ENCODE peak calls at places on chromosomes 4 and X, in nine cellular contexts. C is osteocyte, Y is coronary artery, K is GM23338, S is WTC11, D is H9, R is OCI-LY7, O is GM10248, U is neural crest cell. H is an unnamed sample.
A peak's percentile ranks its signal among the peaks of the same experiment; 100 is the strongest.

GRCh38 chr4:16843831-16844508 is 54.5 kb downstream of the LDB2 start:
- DNase-seq in S (no peak), D (no peak), O (no peak), R (no peak), C (no peak), U (no peak), Y (no peak), K (no peak), H (peak; percentile 82)

GRCh38 chr4:38677466-38677865 is 13.5 kb downstream of the KLF3 start:
- DNase-seq in U (no peak), Y (no peak), S (no peak), D (no peak), R (no peak), O (no peak), K (no peak), C (no peak), H (no peak)

GRCh38 chr4:102606846-102607440 is 105.8 kb downstream of the NFKB1 start:
- DNase-seq in C (no peak), R (no peak), S (no peak), U (no peak), O (no peak), D (no peak), Y (no peak), K (no peak), H (no peak)

GRCh38 chr4:17092990-17093880 is 194.8 kb upstream of the LDB2 start:
- DNase-seq in O (peak; percentile 15), R (no peak), Y (no peak), K (no peak), U (no peak), C (no peak), D (no peak), S (no peak), H (no peak)

GRCh38 chrX:14497184-14497666 is 32.1 kb upstream of the GLRA2 start:
- DNase-seq in O (peak; percentile 4), D (no peak), C (no peak), K (no peak), U (no peak), S (no peak), R (no peak), Y (no peak), H (no peak)

GRCh38 chrX:68999931-69000330 is 165.3 kb downstream of the PJA1 start:
- DNase-seq in C (no peak), U (no peak), S (no peak), D (no peak), K (no peak), O (no peak), R (no peak), Y (no peak), H (no peak)

GRCh38 chr4:175509320-175509719 is 302.7 kb downstream of the GPM6A start:
- DNase-seq in O (no peak), S (peak; percentile 38), C (no peak), U (no peak), Y (no peak), D (peak; percentile 55), K (peak; percentile 83), R (peak; percentile 39), H (no peak)

GRCh38 chr4:158051401-158052235 is 121.2 kb downstream of the GASK1B start:
- DNase-seq in D (no peak), U (no peak), R (no peak), Y (no peak), K (no peak), O (no peak), S (no peak), C (no peak), H (peak; percentile 93)

GRCh38 chr4:118280501-118281218 is 72.1 kb downstream of the PRSS12 start:
- DNase-seq in S (peak; percentile 47), R (peak; percentile 65), Y (no peak), K (peak; percentile 80), O (peak; percentile 16), U (peak; percentile 28), D (peak; percentile 54), C (no peak), H (peak; percentile 71)

GRCh38 chr4:24794916-24795665 is at the start of gene SOD3:
- DNase-seq in O (no peak), C (peak; percentile 81), S (peak; percentile 72), R (no peak), D (peak; percentile 93), K (peak; percentile 91), Y (peak; percentile 97), U (peak; percentile 39), H (peak; percentile 84)

GRCh38 chr4:39706334-39706733 is 8.4 kb downstream of the UBE2K start:
- DNase-seq in D (no peak), R (no peak), S (no peak), C (peak; percentile 36), O (no peak), Y (no peak), K (no peak), U (no peak), H (peak; percentile 94)

GRCh38 chr4:113292371-113293042 is 243.1 kb downstream of the ANK2 start:
- DNase-seq in Y (no peak), O (no peak), K (peak; percentile 93), D (peak; percentile 88), C (no peak), U (peak; percentile 25), R (no peak), S (peak; percentile 80), H (peak; percentile 85)

GRCh38 chrX:13493659-13494058 is 75.7 kb upstream of the EGFL6 start:
- DNase-seq in O (no peak), K (no peak), D (no peak), S (no peak), C (no peak), Y (no peak), R (no peak), U (no peak), H (no peak)

GRCh38 chrX:120213438-120214265 is 37.0 kb upstream of the ZBTB33 start:
- DNase-seq in O (peak; percentile 57), K (peak; percentile 76), C (no peak), R (peak; percentile 50), D (peak; percentile 69), S (peak; percentile 63), Y (no peak), U (peak; percentile 56), H (peak; percentile 75)

GRCh38 chr4:138558886-138559285 is 316.7 kb upstream of the SLC7A11 start:
- DNase-seq in O (no peak), R (no peak), C (no peak), Y (no peak), S (no peak), K (no peak), D (no peak), U (no peak), H (no peak)

GRCh38 chr4:138553001-138553845 is 311.1 kb upstream of the SLC7A11 start:
- DNase-seq in O (no peak), D (no peak), C (no peak), Y (no peak), S (no peak), R (no peak), K (no peak), U (no peak), H (no peak)

GRCh38 chr4:138560448-138560847 is 318.3 kb upstream of the SLC7A11 start:
- DNase-seq in Y (no peak), O (no peak), D (peak; percentile 71), C (no peak), S (peak; percentile 50), K (peak; percentile 75), U (no peak), R (no peak), H (no peak)

GRCh38 chr4:138555107-138555506 is 313.0 kb upstream of the SLC7A11 start:
- DNase-seq in K (peak; percentile 32), U (no peak), S (no peak), Y (no peak), C (no peak), D (no peak), R (no peak), O (no peak), H (no peak)

DNA sequence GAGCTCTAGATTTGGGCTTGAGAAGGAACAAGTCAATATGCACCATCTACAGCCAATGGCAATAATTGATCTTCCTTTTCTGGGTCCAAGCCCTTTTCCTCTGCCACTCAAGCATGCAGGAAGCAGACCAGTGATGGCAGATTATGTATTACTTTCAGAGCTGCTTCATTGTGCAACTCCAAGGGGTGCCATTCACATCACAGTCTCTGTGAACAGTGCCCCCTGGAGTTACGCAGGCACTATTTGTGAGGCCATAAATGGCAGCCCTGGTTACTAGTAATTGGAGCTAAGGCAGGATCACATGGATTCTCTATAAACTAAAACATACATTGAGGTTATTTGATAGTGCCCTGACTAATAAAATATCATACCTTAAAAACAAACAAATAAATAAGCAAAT is 313.4 kb upstream of the SLC7A11 start:
- DNase-seq in O (no peak), D (peak; percentile 52), U (peak; percentile 11), R (peak; percentile 11), C (no peak), Y (no peak), K (peak; percentile 68), S (peak; percentile 32), H (no peak)
- TF ChIP-seq CTCF in O (peak; percentile 13), D (peak; percentile 63), U (peak; percentile 46), R (peak; percentile 66), C (peak; percentile 18), Y (no peak), K (peak; percentile 69), S (peak; percentile 33), H (peak; percentile 16)

GRCh38 chr4:115906428-115906827 is 793.0 kb upstream of the NDST4 start:
- DNase-seq in S (no peak), K (peak; percentile 3), Y (no peak), R (no peak), U (no peak), D (no peak), O (no peak), C (no peak), H (no peak)
- TF ChIP-seq CTCF in S (no peak), K (peak; percentile 28), Y (no peak), R (no peak), U (peak; percentile 42), D (peak; percentile 41), O (no peak), C (no peak), H (no peak)

DNA sequence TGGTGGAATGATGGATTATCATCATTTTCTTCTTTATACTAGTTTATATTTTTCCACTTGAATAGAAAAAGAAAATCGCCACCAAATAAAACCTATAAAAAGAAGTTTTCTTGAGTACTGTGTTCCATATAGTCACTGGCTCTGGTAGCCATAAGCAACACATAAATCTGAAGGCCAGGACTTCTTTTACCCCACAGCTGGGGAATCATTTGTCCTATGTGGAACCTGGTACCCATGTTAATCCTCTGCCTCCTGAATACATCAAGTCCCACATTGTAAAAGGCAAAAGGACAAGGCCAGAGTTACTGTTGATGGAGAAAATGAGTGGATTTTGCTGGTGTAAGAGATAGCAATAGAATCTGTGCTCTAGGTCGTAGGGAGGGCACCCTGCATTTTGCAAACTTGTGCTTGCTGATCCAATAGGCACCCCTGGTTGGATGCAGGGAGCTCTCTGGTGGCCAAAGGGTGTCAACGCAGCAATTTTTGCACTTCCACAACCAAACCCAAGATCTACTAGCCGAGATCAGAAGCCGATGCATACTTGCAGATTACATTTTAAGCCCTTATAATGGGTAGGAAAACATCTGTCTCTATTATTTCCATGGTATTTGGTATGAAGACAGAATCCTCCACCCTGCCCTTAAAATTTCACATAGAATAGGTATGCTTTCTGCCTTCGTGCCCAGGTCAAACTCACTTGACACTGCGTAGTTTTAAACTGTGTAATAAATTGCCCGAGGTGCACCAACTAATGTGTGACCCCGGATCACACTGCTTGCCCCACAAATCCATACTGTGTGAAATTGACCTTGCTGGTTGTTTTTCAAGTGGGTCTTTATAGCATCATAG is 146.2 kb upstream of the SCML1 start:
- DNase-seq in R (peak; percentile 11), U (peak; percentile 61), D (peak; percentile 64), O (peak; percentile 23), S (peak; percentile 57), K (peak; percentile 68), C (no peak), Y (no peak), H (peak; percentile 62)
- TF ChIP-seq CTCF in R (peak; percentile 69), U (peak; percentile 83), D (peak; percentile 88), O (peak; percentile 52), S (no peak), K (peak; percentile 62), C (peak; percentile 74), Y (peak; percentile 34), H (peak; percentile 64)

GRCh38 chrX:56978172-56978571 is 17.2 kb downstream of the SPIN3 start:
- DNase-seq in C (no peak), U (peak; percentile 12), D (peak; percentile 35), S (peak; percentile 25), O (peak; percentile 39), Y (no peak), K (peak; percentile 64), R (peak; percentile 52), H (no peak)
- TF ChIP-seq CTCF in C (peak; percentile 64), U (peak; percentile 69), D (peak; percentile 68), S (peak; percentile 31), O (peak; percentile 50), Y (peak; percentile 39), K (peak; percentile 54), R (peak; percentile 73), H (peak; percentile 48)